ENCODE peak calls at places on chromosomes 16 and 17, in seven cellular contexts. D is GM12892, R is H1, Y is endothelial cell of umbilical vein, V is IMR-90, E is esophagus squamous epithelium, H is spleen. U is an unnamed sample.

GRCh38 chr17:75181608-75182318 is 996 bp downstream of the SUMO2 start:
- DNase-seq in D (no peak), H (no peak), R (no peak), E (no peak), Y (peak), V (no peak), U (peak)

GRCh38 chr17:45645330-45645729 is 138.8 kb upstream of the CRHR1 start:
- DNase-seq in Y (no peak), R (no peak), D (no peak), E (no peak), V (no peak), H (no peak), U (no peak)

GRCh38 chr16:13896543-13897182 is 23.3 kb upstream of the ERCC4 start:
- DNase-seq in E (no peak), R (no peak), V (peak), Y (no peak), H (no peak), D (no peak), U (peak)

GRCh38 chr17:21169496-21169895 is 42.7 kb downstream of the DHRS7B start:
- DNase-seq in R (no peak), H (no peak), D (no peak), E (no peak), V (no peak), Y (no peak), U (no peak)

GRCh38 chr17:43816336-43817320 is 16.3 kb downstream of the MPP3 start:
- DNase-seq in H (no peak), E (no peak), Y (no peak), R (no peak), D (no peak), V (no peak), U (no peak)

GRCh38 chr17:40486513-40487370 is 14.7 kb downstream of the TNS4 start:
- DNase-seq in R (no peak), E (no peak), V (peak), D (no peak), Y (no peak), H (no peak), U (peak)

GRCh38 chr17:33725675-33726271 is 432.7 kb upstream of the ASIC2 start:
- DNase-seq in Y (peak), D (peak), V (peak), R (peak), E (no peak), H (no peak), U (peak)

GRCh38 chr16:20938426-20938825 is 37.9 kb downstream of the LYRM1 start:
- DNase-seq in Y (peak), D (no peak), H (no peak), V (peak), E (no peak), R (no peak), U (no peak)

GRCh38 chr17:17063546-17064122 is 21.4 kb downstream of the MPRIP start:
- DNase-seq in E (no peak), R (no peak), D (no peak), V (no peak), H (peak), Y (no peak), U (no peak)

GRCh38 chr17:46949291-46950174 is 26.6 kb downstream of the GOSR2 start:
- DNase-seq in R (no peak), D (no peak), V (peak), H (no peak), E (no peak), Y (no peak), U (no peak)

GRCh38 chr17:7479139-7479388 is 367 bp downstream of the ZBTB4 start:
- DNase-seq in Y (no peak), E (no peak), H (no peak), V (no peak), D (no peak), R (no peak), U (no peak)

GRCh38 chr17:43118679-43119615 is 6.2 kb downstream of the BRCA1 start:
- DNase-seq in H (no peak), V (peak), Y (no peak), E (no peak), R (no peak), D (no peak), U (no peak)

GRCh38 chr17:77527836-77528505 is 387.2 kb downstream of the SEC14L1 start:
- DNase-seq in R (no peak), V (no peak), E (no peak), H (peak), Y (no peak), D (no peak), U (no peak)

GRCh38 chr17:29713626-29714025 is 90.9 kb upstream of the CORO6 start:
- DNase-seq in E (no peak), R (no peak), H (no peak), Y (no peak), D (no peak), V (no peak), U (no peak)

GRCh38 chr17:3027786-3028532 is 35.4 kb downstream of the OR1D5 start:
- DNase-seq in H (peak), Y (no peak), V (no peak), E (no peak), R (peak), D (no peak), U (no peak)

GRCh38 chr16:81163671-81164070 is 67.5 kb upstream of the GCSH start:
- DNase-seq in D (no peak), E (no peak), Y (no peak), R (no peak), H (no peak), V (no peak), U (no peak)

GRCh38 chr17:77319211-77320031 is 178.7 kb downstream of the SEC14L1 start:
- DNase-seq in R (no peak), Y (no peak), D (peak), V (peak), E (no peak), H (peak), U (no peak)

GRCh38 chr17:28008526-28008925 is 34.0 kb upstream of the NLK start:
- DNase-seq in Y (peak), R (peak), D (no peak), V (peak), H (no peak), E (no peak), U (peak)

GRCh38 chr16:1920727-1921155 is 2.5 kb upstream of the HS3ST6 start:
- DNase-seq in V (no peak), R (peak), Y (peak), D (no peak), H (no peak), E (no peak), U (peak)

GRCh38 chr16:55948230-55948629 is 73.1 kb upstream of the CES5A start:
- DNase-seq in R (no peak), E (no peak), H (no peak), V (no peak), Y (no peak), D (no peak), U (no peak)

GRCh38 chr16:67216612-67217490 is 10.1 kb upstream of the TMEM208 start:
- DNase-seq in D (no peak), H (no peak), Y (peak), E (no peak), V (no peak), R (no peak), U (peak)

GRCh38 chr16:68553186-68553585 is 14.1 kb downstream of the ZFP90 start:
- DNase-seq in R (no peak), E (no peak), Y (no peak), H (no peak), V (no peak), D (no peak), U (no peak)

GRCh38 chr17:17358060-17358751 is 55.0 kb downstream of the NT5M start:
- DNase-seq in Y (no peak), D (no peak), R (no peak), V (no peak), H (peak), E (no peak), U (no peak)

GRCh38 chr16:1538804-1539520 is 5.5 kb downstream of the TMEM204 start:
- DNase-seq in E (no peak), R (peak), V (no peak), D (no peak), Y (no peak), H (no peak), U (peak)

GRCh38 chr17:39623356-39623950 is 3.3 kb upstream of the PPP1R1B start:
- DNase-seq in H (peak), D (peak), R (peak), Y (peak), E (no peak), V (peak), U (peak)

GRCh38 chr17:28949185-28950016 is 1.9 kb downstream of the PHF12 start:
- DNase-seq in D (no peak), V (no peak), E (no peak), H (peak), Y (peak), R (peak), U (peak)

GRCh38 chr16:1689853-1690252 is 11.8 kb downstream of the JPT2 start:
- DNase-seq in R (no peak), E (no peak), Y (no peak), V (no peak), H (peak), D (no peak), U (no peak)

GRCh38 chr17:2796164-2797140 is at the start of gene RAP1GAP2:
- DNase-seq in R (no peak), H (peak), E (peak), D (no peak), V (no peak), Y (no peak), U (peak)

GRCh38 chr17:14123579-14124278 is 54.4 kb downstream of the COX10 start:
- DNase-seq in Y (no peak), E (no peak), D (no peak), R (no peak), V (no peak), H (no peak), U (no peak)

GRCh38 chr16:74695450-74696422 is 4.9 kb downstream of the MLKL start:
- DNase-seq in Y (peak), R (peak), E (peak), V (peak), H (peak), D (peak), U (peak)

GRCh38 chr16:68917541-68917940 is 74.2 kb downstream of the TANGO6 start:
- DNase-seq in H (no peak), V (no peak), R (no peak), E (no peak), D (no peak), Y (no peak), U (no peak)

GRCh38 chr17:50371526-50371925 is 1.5 kb downstream of the MRPL27 start:
- DNase-seq in R (no peak), Y (no peak), D (no peak), V (no peak), E (no peak), H (no peak), U (no peak)

GRCh38 chr17:19904924-19905323 is 37.2 kb upstream of the ULK2 start:
- DNase-seq in H (peak), D (no peak), E (no peak), V (no peak), R (no peak), Y (no peak), U (no peak)

GRCh38 chr17:376936-377863 is 24.6 kb upstream of the RPH3AL start:
- DNase-seq in H (peak), Y (no peak), E (no peak), D (no peak), R (no peak), V (peak), U (no peak)

GRCh38 chr17:32806646-32807045 is 70.3 kb downstream of the MYO1D start:
- DNase-seq in H (no peak), V (no peak), D (no peak), E (no peak), R (no peak), Y (peak), U (no peak)

GRCh38 chr16:69478685-69479084 is 54.3 kb downstream of the CYB5B start:
- DNase-seq in E (no peak), H (no peak), D (no peak), V (no peak), R (no peak), Y (no peak), U (no peak)

GRCh38 chr17:7478276-7479138 is 924 bp downstream of the ZBTB4 start:
- DNase-seq in E (no peak), V (peak), H (peak), D (peak), Y (peak), R (peak), U (peak)

GRCh38 chr17:74960739-74961342 is 11.7 kb downstream of the HID1 start:
- DNase-seq in Y (no peak), R (peak), V (peak), H (no peak), D (peak), E (no peak), U (peak)

DNA sequence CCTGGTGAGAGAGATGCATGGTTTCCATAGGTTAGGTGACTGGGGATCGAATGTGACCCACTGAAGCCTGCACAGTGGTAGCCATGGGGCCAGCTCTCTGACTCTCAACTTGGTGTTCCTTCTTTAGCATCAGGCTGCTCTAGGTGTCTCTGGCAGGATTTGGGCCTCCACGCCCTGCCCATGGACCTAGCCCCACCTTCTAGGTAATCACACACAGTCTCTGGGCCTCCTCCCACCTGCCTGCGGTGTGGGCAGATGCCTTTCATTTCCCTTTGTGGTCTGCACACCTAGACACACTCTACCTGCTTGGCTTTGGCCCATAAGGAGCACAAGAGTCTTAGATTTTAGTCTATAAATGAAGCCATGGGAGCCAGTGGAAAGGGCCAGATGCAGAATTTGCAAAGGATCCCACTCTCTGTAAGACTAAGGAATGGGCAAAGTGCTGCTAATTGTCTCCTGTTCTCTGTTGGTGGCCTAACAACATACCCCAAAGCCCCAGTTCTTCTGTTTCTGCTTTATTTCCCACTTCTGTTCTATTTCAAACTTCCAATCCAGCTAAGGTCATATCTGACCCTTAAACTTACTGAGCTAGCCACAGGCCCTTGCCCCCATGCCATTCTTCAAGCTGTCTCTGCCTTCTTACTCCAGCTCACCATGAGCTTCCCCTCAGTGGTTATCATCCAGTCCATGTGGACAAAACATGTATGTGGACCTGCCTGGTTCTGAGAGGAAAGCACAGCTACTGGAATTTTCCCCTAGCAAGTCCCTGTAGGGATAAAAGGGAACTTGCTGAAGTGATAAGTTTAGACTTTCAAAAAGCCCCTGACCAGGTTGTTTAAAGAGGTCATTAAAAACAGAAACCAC is 7.3 kb upstream of the MFSD6L start:
- DNase-seq in V (no peak), E (no peak), Y (no peak), R (peak), H (no peak), D (no peak), U (no peak)
- TF ChIP-seq POLR2A in V (no peak), E (no peak), Y (no peak), R (no peak), H (no peak), D (no peak), U (no peak)

DNA sequence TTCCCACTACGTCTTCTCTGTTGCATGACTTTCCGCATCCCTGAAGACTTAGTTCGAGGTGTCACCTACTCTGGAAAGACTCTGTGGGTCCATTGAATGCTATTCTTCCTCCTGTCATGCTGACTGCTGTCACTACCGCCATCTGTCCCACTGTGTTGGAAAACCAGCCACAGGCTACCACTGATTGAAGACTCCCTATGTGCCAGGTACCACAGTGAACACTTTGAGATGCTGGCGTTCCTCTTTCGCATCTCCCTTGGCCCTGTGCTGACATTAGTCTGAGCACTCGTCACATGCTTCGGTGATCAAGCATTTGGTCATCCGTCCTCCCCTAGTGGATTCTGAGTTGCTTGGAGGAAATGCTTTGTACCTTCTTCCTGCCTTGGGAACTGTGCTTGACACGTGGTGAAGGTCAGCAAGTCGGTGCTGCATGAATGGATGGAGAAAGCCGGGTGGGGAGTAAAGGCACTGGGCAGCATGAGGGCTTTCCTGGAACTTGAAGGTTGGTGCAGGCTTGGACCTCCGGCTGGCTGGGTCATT is 260.0 kb downstream of the SNX29 start:
- DNase-seq in V (peak), R (no peak), H (no peak), Y (no peak), D (no peak), E (no peak), U (no peak)
- TF ChIP-seq POLR2A in V (no peak), R (no peak), H (no peak), Y (no peak), D (no peak), E (no peak), U (no peak)

GRCh38 chr16:79845734-79846135 is 245.2 kb upstream of the MAF start:
- DNase-seq in D (no peak), R (no peak), Y (no peak), H (no peak), E (no peak), V (no peak), U (no peak)
- TF ChIP-seq POLR2A in D (no peak), R (no peak), Y (no peak), H (no peak), E (no peak), V (no peak), U (no peak)

DNA sequence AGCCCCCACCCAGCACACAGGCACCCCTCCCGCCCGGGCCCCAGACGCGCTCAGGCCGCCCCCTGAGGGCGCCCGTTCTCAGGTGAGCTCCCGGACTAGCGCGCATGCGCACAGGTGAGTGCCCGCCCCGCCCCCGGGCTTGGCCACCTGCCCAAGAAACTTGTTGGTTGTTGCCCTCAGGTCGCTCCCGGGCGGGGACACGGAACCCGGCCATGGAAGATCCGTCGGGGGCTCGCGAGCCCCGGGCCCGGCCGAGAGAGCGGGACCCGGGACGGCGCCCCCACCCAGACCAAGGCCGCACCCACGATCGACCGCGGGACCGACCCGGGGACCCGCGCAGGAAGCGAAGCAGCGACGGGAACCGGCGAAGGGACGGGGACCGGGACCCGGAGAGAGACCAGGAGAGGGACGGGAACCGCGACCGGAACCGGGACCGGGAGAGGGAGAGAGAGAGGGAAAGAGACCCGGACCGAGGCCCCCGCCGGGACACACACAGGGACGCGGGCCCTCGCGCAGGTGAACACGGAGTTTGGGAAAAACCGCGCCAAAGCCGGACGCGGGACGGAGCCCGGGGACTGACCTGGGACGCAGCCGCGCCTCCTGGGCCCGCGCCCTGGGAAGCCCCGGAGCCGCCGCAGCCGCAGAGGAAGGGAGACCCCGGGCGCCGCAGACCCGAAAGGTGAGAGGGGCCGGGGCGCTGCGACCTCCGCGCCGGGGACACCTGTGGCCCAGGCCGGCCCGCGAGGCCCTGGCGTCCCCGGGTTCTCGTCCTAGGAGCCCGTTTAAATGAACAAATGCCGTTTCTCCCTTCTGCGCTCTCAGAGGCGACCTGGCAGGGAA is at the start of gene MARVELD3:
- DNase-seq in E (no peak), V (no peak), D (peak), Y (no peak), R (peak), H (peak), U (no peak)
- TF ChIP-seq POLR2A in E (no peak), V (no peak), D (no peak), Y (no peak), R (peak), H (no peak), U (no peak)

DNA sequence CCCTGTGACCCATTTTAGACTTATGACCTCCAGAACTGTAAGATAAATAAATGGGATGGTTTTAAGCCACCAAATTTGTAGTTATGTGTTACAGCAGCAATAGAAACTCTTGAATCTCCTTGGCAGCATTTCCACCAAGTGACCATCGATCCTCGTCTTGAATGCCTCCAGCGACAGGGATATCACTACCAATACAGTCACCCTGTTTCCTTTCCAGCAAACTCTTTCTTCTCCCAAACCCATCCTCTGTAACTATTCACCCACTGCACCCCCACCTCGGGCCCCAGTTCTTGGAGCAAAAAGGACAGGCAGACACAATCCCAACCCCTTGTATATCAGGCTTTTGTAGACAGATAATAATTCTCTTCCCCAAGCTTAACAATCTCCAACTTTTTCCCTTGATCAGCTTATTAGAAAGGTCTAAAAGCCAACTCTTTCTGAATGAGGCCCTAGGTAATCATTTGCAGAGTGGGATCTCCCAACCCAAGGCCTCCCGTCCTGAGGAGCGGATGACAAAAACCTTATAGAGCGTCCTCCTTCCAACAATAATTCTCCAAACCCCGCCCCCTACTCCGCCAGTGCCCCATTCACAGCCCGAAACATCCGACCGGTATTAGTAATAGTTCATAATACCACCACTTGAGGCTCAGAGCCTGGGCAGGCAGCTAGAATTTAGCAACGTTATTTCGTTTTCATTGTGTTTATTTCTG is 14.7 kb upstream of the PLLP start:
- DNase-seq in E (no peak), H (peak), R (peak), D (no peak), Y (no peak), V (no peak), U (no peak)
- TF ChIP-seq POLR2A in E (no peak), H (no peak), R (no peak), D (no peak), Y (no peak), V (no peak), U (no peak)

U was measured in erythroblast.